ENCODE peak calls at places on chromosome 3, in six cellular contexts. One of them, this sample, is unnamed.

GRCh38 chr3:71503525-71504249 is 79.8 kb downstream of the FOXP1 start:
- DNase-seq in right atrium auricular region: no peak
- DNase-seq in neural progenitor cell: no peak
- DNase-seq in stomach: no peak
- DNase-seq in kidney epithelial cell: no peak
- DNase-seq in fibroblast of the aortic adventitia: peak; percentile 91
- DNase-seq in this sample: peak; percentile 78

GRCh38 chr3:177589921-177590336 is 392.6 kb upstream of the TBL1XR1 start:
- DNase-seq in right atrium auricular region: no peak
- DNase-seq in neural progenitor cell: peak; percentile 80
- DNase-seq in stomach: no peak
- DNase-seq in kidney epithelial cell: peak; percentile 99
- DNase-seq in fibroblast of the aortic adventitia: peak; percentile 98
- DNase-seq in this sample: peak; percentile 96

GRCh38 chr3:191768421-191768820 is 307.5 kb downstream of the PYDC2 start:
- DNase-seq in right atrium auricular region: no peak
- DNase-seq in neural progenitor cell: no peak
- DNase-seq in stomach: no peak
- DNase-seq in kidney epithelial cell: no peak
- DNase-seq in fibroblast of the aortic adventitia: no peak
- DNase-seq in this sample: no peak

GRCh38 chr3:167723025-167723512 is 11.6 kb downstream of the PDCD10 start:
- DNase-seq in right atrium auricular region: no peak
- DNase-seq in neural progenitor cell: no peak
- DNase-seq in stomach: no peak
- DNase-seq in kidney epithelial cell: no peak
- DNase-seq in fibroblast of the aortic adventitia: no peak
- DNase-seq in this sample: no peak

GRCh38 chr3:119901148-119901547 is 119.2 kb downstream of the NR1I2 start:
- DNase-seq in right atrium auricular region: no peak
- DNase-seq in neural progenitor cell: no peak
- DNase-seq in stomach: no peak
- DNase-seq in kidney epithelial cell: no peak
- DNase-seq in fibroblast of the aortic adventitia: no peak
- DNase-seq in this sample: no peak

GRCh38 chr3:23002846-23003800 is 200.0 kb upstream of the UBE2E2 start:
- DNase-seq in right atrium auricular region: no peak
- DNase-seq in neural progenitor cell: no peak
- DNase-seq in stomach: peak; percentile 52
- DNase-seq in kidney epithelial cell: no peak
- DNase-seq in fibroblast of the aortic adventitia: peak; percentile 20
- DNase-seq in this sample: peak; percentile 26

GRCh38 chr3:99929409-99930139 is 111.9 kb downstream of the CMSS1 start:
- DNase-seq in right atrium auricular region: no peak
- DNase-seq in neural progenitor cell: no peak
- DNase-seq in stomach: no peak
- DNase-seq in kidney epithelial cell: no peak
- DNase-seq in fibroblast of the aortic adventitia: peak; percentile 75
- DNase-seq in this sample: peak; percentile 75

GRCh38 chr3:186544281-186544680 is at the start of gene CRYGS:
- DNase-seq in right atrium auricular region: no peak
- DNase-seq in neural progenitor cell: no peak
- DNase-seq in stomach: no peak
- DNase-seq in kidney epithelial cell: no peak
- DNase-seq in fibroblast of the aortic adventitia: no peak
- DNase-seq in this sample: no peak

GRCh38 chr3:133956982-133957381 is 61.3 kb upstream of the RAB6B start:
- DNase-seq in right atrium auricular region: no peak
- DNase-seq in neural progenitor cell: no peak
- DNase-seq in stomach: no peak
- DNase-seq in kidney epithelial cell: no peak
- DNase-seq in fibroblast of the aortic adventitia: no peak
- DNase-seq in this sample: no peak

GRCh38 chr3:11195721-11196332 is 41.5 kb downstream of the HRH1 start:
- DNase-seq in right atrium auricular region: no peak
- DNase-seq in neural progenitor cell: peak; percentile 47
- DNase-seq in stomach: no peak
- DNase-seq in kidney epithelial cell: no peak
- DNase-seq in fibroblast of the aortic adventitia: peak; percentile 81
- DNase-seq in this sample: peak; percentile 35

GRCh38 chr3:174302746-174303315 is 556.3 kb upstream of the NAALADL2 start:
- DNase-seq in right atrium auricular region: no peak
- DNase-seq in neural progenitor cell: no peak
- DNase-seq in stomach: no peak
- DNase-seq in kidney epithelial cell: no peak
- DNase-seq in fibroblast of the aortic adventitia: no peak
- DNase-seq in this sample: no peak

GRCh38 chr3:80014576-80014975 is 246.8 kb upstream of the ROBO1 start:
- DNase-seq in right atrium auricular region: no peak
- DNase-seq in neural progenitor cell: no peak
- DNase-seq in stomach: no peak
- DNase-seq in kidney epithelial cell: no peak
- DNase-seq in fibroblast of the aortic adventitia: peak; percentile 12
- DNase-seq in this sample: peak; percentile 23

GRCh38 chr3:146746190-146746589 is 141.0 kb upstream of the PLSCR5 start:
- DNase-seq in right atrium auricular region: no peak
- DNase-seq in neural progenitor cell: no peak
- DNase-seq in stomach: no peak
- DNase-seq in kidney epithelial cell: no peak
- DNase-seq in fibroblast of the aortic adventitia: peak; percentile 62
- DNase-seq in this sample: peak; percentile 76

GRCh38 chr3:169754711-169755110 is 10.1 kb downstream of the TERC start:
- DNase-seq in right atrium auricular region: no peak
- DNase-seq in neural progenitor cell: no peak
- DNase-seq in stomach: no peak
- DNase-seq in kidney epithelial cell: no peak
- DNase-seq in fibroblast of the aortic adventitia: no peak
- DNase-seq in this sample: no peak
- H3K4me3 ChIP-seq in right atrium auricular region: no peak overlapping the region
- H3K4me3 ChIP-seq in neural progenitor cell: no peak overlapping the region
- H3K4me3 ChIP-seq in stomach: no peak overlapping the region
- H3K4me3 ChIP-seq in kidney epithelial cell: no peak overlapping the region
- H3K4me3 ChIP-seq in fibroblast of the aortic adventitia: no peak overlapping the region
- H3K4me3 ChIP-seq in this sample: no peak overlapping the region

GRCh38 chr3:138180375-138181029 is 5.8 kb upstream of the DBR1 start:
- DNase-seq in right atrium auricular region: no peak
- DNase-seq in neural progenitor cell: peak; percentile 23
- DNase-seq in stomach: no peak
- DNase-seq in kidney epithelial cell: no peak
- DNase-seq in fibroblast of the aortic adventitia: peak; percentile 64
- DNase-seq in this sample: peak; percentile 19
- TF ChIP-seq CTCF in right atrium auricular region: peak; percentile 56
- TF ChIP-seq CTCF in neural progenitor cell: peak; percentile 50
- TF ChIP-seq CTCF in stomach: no peak
- TF ChIP-seq CTCF in kidney epithelial cell: peak; percentile 56
- TF ChIP-seq CTCF in fibroblast of the aortic adventitia: peak; percentile 60
- TF ChIP-seq CTCF in this sample: no peak

DNA sequence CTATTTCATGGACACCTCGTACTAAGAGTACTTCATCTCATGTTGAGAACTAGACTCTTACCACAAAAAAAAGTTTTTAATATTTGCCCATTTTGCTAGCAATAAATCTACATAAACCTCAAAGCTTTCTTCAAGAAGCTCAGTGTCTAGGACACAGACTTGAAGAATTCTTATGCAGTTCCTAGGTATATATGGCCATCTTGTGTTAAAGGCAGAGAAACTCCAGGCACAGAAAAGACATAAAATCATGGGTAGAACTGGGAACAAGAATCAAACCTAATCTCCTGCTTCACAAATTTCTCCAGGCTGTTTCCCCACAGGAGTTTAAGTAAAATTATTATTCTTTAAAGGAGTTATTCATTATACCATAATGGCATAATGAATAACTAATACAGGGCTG is 4.4 kb downstream of the MBD4 start:
- DNase-seq in right atrium auricular region: no peak
- DNase-seq in neural progenitor cell: no peak
- DNase-seq in stomach: no peak
- DNase-seq in kidney epithelial cell: no peak
- DNase-seq in fibroblast of the aortic adventitia: no peak
- DNase-seq in this sample: no peak
- H3K4me3 ChIP-seq in right atrium auricular region: no peak overlapping the region
- H3K4me3 ChIP-seq in neural progenitor cell: no peak overlapping the region
- H3K4me3 ChIP-seq in stomach: no peak overlapping the region
- H3K4me3 ChIP-seq in kidney epithelial cell: no peak overlapping the region
- H3K4me3 ChIP-seq in fibroblast of the aortic adventitia: no peak overlapping the region
- H3K4me3 ChIP-seq in this sample: no peak overlapping the region

GRCh38 chr3:115691964-115692363 is 68.7 kb downstream of the GAP43 start:
- DNase-seq in right atrium auricular region: no peak
- DNase-seq in neural progenitor cell: no peak
- DNase-seq in stomach: no peak
- DNase-seq in kidney epithelial cell: no peak
- DNase-seq in fibroblast of the aortic adventitia: peak; percentile 70
- DNase-seq in this sample: no peak

GRCh38 chr3:115683773-115684172 is 60.5 kb downstream of the GAP43 start:
- DNase-seq in right atrium auricular region: no peak
- DNase-seq in neural progenitor cell: no peak
- DNase-seq in stomach: no peak
- DNase-seq in kidney epithelial cell: no peak
- DNase-seq in fibroblast of the aortic adventitia: no peak
- DNase-seq in this sample: no peak

GRCh38 chr3:115685097-115685496 is 61.8 kb downstream of the GAP43 start:
- DNase-seq in right atrium auricular region: no peak
- DNase-seq in neural progenitor cell: no peak
- DNase-seq in stomach: no peak
- DNase-seq in kidney epithelial cell: no peak
- DNase-seq in fibroblast of the aortic adventitia: no peak
- DNase-seq in this sample: no peak

GRCh38 chr3:115692887-115693524 is 69.7 kb downstream of the GAP43 start:
- DNase-seq in right atrium auricular region: peak; percentile 84
- DNase-seq in neural progenitor cell: peak; percentile 85
- DNase-seq in stomach: peak; percentile 69
- DNase-seq in kidney epithelial cell: no peak
- DNase-seq in fibroblast of the aortic adventitia: peak; percentile 82
- DNase-seq in this sample: peak; percentile 89

DNA sequence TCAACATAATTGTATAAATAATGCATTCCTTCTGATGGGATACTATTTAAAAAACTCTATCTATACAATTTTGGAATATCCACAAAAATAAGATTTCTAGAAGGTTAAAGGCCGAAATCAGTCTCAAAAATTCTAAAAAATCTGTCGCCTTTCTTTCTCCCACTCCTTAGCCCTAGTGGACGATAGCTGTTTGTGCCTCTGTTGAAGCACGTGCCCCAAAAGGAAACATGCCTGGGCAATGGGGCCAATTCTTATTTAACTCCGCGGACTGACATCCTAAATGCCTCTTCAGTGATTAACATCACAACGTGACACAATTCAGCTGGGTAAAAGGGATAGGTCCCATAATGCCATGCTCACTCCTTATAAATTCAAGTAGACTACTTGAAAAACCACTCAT is 65.1 kb downstream of the GAP43 start:
- DNase-seq in right atrium auricular region: no peak
- DNase-seq in neural progenitor cell: no peak
- DNase-seq in stomach: no peak
- DNase-seq in kidney epithelial cell: no peak
- DNase-seq in fibroblast of the aortic adventitia: no peak
- DNase-seq in this sample: no peak
- TF ChIP-seq CTCF in right atrium auricular region: no peak
- TF ChIP-seq CTCF in neural progenitor cell: no peak
- TF ChIP-seq CTCF in stomach: no peak
- TF ChIP-seq CTCF in kidney epithelial cell: no peak
- TF ChIP-seq CTCF in fibroblast of the aortic adventitia: no peak
- TF ChIP-seq CTCF in this sample: no peak

GRCh38 chr3:52537165-52537635 is 795 bp downstream of the UQCC5 start:
- DNase-seq in right atrium auricular region: no peak
- DNase-seq in neural progenitor cell: no peak
- DNase-seq in stomach: no peak
- DNase-seq in kidney epithelial cell: no peak
- DNase-seq in fibroblast of the aortic adventitia: no peak
- DNase-seq in this sample: no peak

GRCh38 chr3:52535411-52536111 is 844 bp upstream of the UQCC5 start:
- DNase-seq in right atrium auricular region: peak; percentile 57
- DNase-seq in neural progenitor cell: no peak
- DNase-seq in stomach: no peak
- DNase-seq in kidney epithelial cell: no peak
- DNase-seq in fibroblast of the aortic adventitia: no peak
- DNase-seq in this sample: no peak

GRCh38 chr3:52534281-52535183 is 875 bp upstream of the NT5DC2 start:
- DNase-seq in right atrium auricular region: peak; percentile 72
- DNase-seq in neural progenitor cell: peak; percentile 60
- DNase-seq in stomach: peak; percentile 30
- DNase-seq in kidney epithelial cell: no peak
- DNase-seq in fibroblast of the aortic adventitia: peak; percentile 19
- DNase-seq in this sample: peak; percentile 66

GRCh38 chr3:52536369-52537164 is at the start of gene UQCC5:
- DNase-seq in right atrium auricular region: peak; percentile 99
- DNase-seq in neural progenitor cell: peak; percentile 100
- DNase-seq in stomach: peak; percentile 98
- DNase-seq in kidney epithelial cell: peak; percentile 92
- DNase-seq in fibroblast of the aortic adventitia: peak; percentile 97
- DNase-seq in this sample: peak; percentile 100

DNA sequence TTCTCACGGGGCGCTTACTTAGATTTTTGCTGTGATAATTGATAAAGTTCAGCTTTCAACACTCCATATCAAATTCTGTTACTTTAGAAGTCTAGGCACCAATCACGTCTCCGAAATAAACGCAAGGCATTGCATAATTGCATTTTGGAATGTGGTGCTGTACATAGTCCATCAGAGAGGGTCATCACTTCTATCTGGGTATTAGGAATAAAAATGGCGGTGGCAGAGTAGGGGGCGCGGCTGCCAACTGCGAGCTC is 365 bp upstream of the UQCC5 start:
- DNase-seq in right atrium auricular region: no peak
- DNase-seq in neural progenitor cell: no peak
- DNase-seq in stomach: no peak
- DNase-seq in kidney epithelial cell: no peak
- DNase-seq in fibroblast of the aortic adventitia: no peak
- DNase-seq in this sample: no peak
- H3K4me3 ChIP-seq in right atrium auricular region: no peak overlapping the region
- H3K4me3 ChIP-seq in neural progenitor cell: no peak overlapping the region
- H3K4me3 ChIP-seq in stomach: peak overlapping the region; percentile 68
- H3K4me3 ChIP-seq in kidney epithelial cell: no peak overlapping the region
- H3K4me3 ChIP-seq in fibroblast of the aortic adventitia: peak overlapping the region; percentile 50
- H3K4me3 ChIP-seq in this sample: peak overlapping the region; percentile 3

GRCh38 chr3:156983559-156983958 is 157.4 kb downstream of the LEKR1 start:
- DNase-seq in right atrium auricular region: no peak
- DNase-seq in neural progenitor cell: peak; percentile 9
- DNase-seq in stomach: no peak
- DNase-seq in kidney epithelial cell: no peak
- DNase-seq in fibroblast of the aortic adventitia: no peak
- DNase-seq in this sample: no peak
- TF ChIP-seq CTCF in right atrium auricular region: no peak
- TF ChIP-seq CTCF in neural progenitor cell: peak; percentile 26
- TF ChIP-seq CTCF in stomach: no peak
- TF ChIP-seq CTCF in kidney epithelial cell: no peak
- TF ChIP-seq CTCF in fibroblast of the aortic adventitia: no peak
- TF ChIP-seq CTCF in this sample: no peak

GRCh38 chr3:197949191-197949766 is 711 bp upstream of the RPL35A start:
- DNase-seq in right atrium auricular region: no peak
- DNase-seq in neural progenitor cell: no peak
- DNase-seq in stomach: no peak
- DNase-seq in kidney epithelial cell: no peak
- DNase-seq in fibroblast of the aortic adventitia: no peak
- DNase-seq in this sample: no peak
- H3K4me3 ChIP-seq in right atrium auricular region: peak overlapping the region; percentile 64
- H3K4me3 ChIP-seq in neural progenitor cell: peak overlapping the region; percentile 89
- H3K4me3 ChIP-seq in stomach: peak overlapping the region; percentile 62
- H3K4me3 ChIP-seq in kidney epithelial cell: peak overlapping the region; percentile 93
- H3K4me3 ChIP-seq in fibroblast of the aortic adventitia: peak overlapping the region; percentile 87
- H3K4me3 ChIP-seq in this sample: peak overlapping the region; percentile 74

This sample was measured in foreskin fibroblast.